ENCODE peak calls at places on chromosomes 6 and 20, in four cellular contexts. One of them, this sample, is unnamed.

GRCh38 chr6:84492246-84493135 is 265.0 kb upstream of the CEP162 start:
- DNase-seq in WTC11: no peak
- DNase-seq in GM12878: no peak
- DNase-seq in K562: no peak
- DNase-seq in this sample: no peak

GRCh38 chr6:96923400-96923799 is 1.1 kb upstream of the KLHL32 start:
- DNase-seq in WTC11: no peak
- DNase-seq in GM12878: no peak
- DNase-seq in K562: no peak
- DNase-seq in this sample: no peak

GRCh38 chr6:170250981-170251775 is 39.7 kb downstream of the DLL1 start:
- DNase-seq in WTC11: no peak
- DNase-seq in GM12878: no peak
- DNase-seq in K562: no peak
- DNase-seq in this sample: no peak

GRCh38 chr20:45157977-45158376 is 16.7 kb upstream of the PI3 start:
- DNase-seq in WTC11: no peak
- DNase-seq in GM12878: no peak
- DNase-seq in K562: no peak
- DNase-seq in this sample: no peak

GRCh38 chr6:142758257-142759025 is 186.5 kb downstream of the HIVEP2 start:
- DNase-seq in WTC11: no peak
- DNase-seq in GM12878: no peak
- DNase-seq in K562: no peak
- DNase-seq in this sample: no peak

GRCh38 chr20:58719258-58719657 is 26.7 kb downstream of the NPEPL1 start:
- DNase-seq in WTC11: peak
- DNase-seq in GM12878: no peak
- DNase-seq in K562: no peak
- DNase-seq in this sample: no peak

GRCh38 chr6:113120577-113121285 is 736.4 kb upstream of the MARCKS start:
- DNase-seq in WTC11: no peak
- DNase-seq in GM12878: no peak
- DNase-seq in K562: no peak
- DNase-seq in this sample: no peak

GRCh38 chr20:38704136-38704535 is 20.1 kb upstream of the SLC32A1 start:
- DNase-seq in WTC11: no peak
- DNase-seq in GM12878: no peak
- DNase-seq in K562: no peak
- DNase-seq in this sample: no peak

GRCh38 chr20:47665221-47665991 is 119.9 kb downstream of the SULF2 start:
- DNase-seq in WTC11: no peak
- DNase-seq in GM12878: no peak
- DNase-seq in K562: no peak
- DNase-seq in this sample: no peak

GRCh38 chr6:2436391-2437154 is 191.2 kb upstream of the GMDS start:
- DNase-seq in WTC11: no peak
- DNase-seq in GM12878: no peak
- DNase-seq in K562: no peak
- DNase-seq in this sample: no peak

GRCh38 chr20:3209946-3210317 is 634 bp downstream of the ITPA start:
- DNase-seq in WTC11: no peak
- DNase-seq in GM12878: no peak
- DNase-seq in K562: no peak
- DNase-seq in this sample: no peak

GRCh38 chr6:157674061-157674460 is 149.0 kb upstream of the SNX9 start:
- DNase-seq in WTC11: no peak
- DNase-seq in GM12878: no peak
- DNase-seq in K562: no peak
- DNase-seq in this sample: no peak

GRCh38 chr6:131867744-131868143 is 59.9 kb downstream of the ENPP1 start:
- DNase-seq in WTC11: no peak
- DNase-seq in GM12878: no peak
- DNase-seq in K562: no peak
- DNase-seq in this sample: peak

GRCh38 chr6:139368661-139369060 is 5.8 kb downstream of the CITED2 start:
- DNase-seq in WTC11: no peak
- DNase-seq in GM12878: no peak
- DNase-seq in K562: no peak
- DNase-seq in this sample: no peak

GRCh38 chr6:84284428-84285033 is 57.1 kb upstream of the CEP162 start:
- DNase-seq in WTC11: peak
- DNase-seq in GM12878: no peak
- DNase-seq in K562: peak
- DNase-seq in this sample: peak

GRCh38 chr20:57843941-57844625 is 134.3 kb upstream of the PMEPA1 start:
- DNase-seq in WTC11: no peak
- DNase-seq in GM12878: no peak
- DNase-seq in K562: no peak
- DNase-seq in this sample: no peak

GRCh38 chr6:90222724-90223198 is 73.9 kb downstream of the BACH2 start:
- DNase-seq in WTC11: no peak
- DNase-seq in GM12878: no peak
- DNase-seq in K562: no peak
- DNase-seq in this sample: peak

GRCh38 chr6:163667372-163668060 is 253.0 kb downstream of the QKI start:
- DNase-seq in WTC11: no peak
- DNase-seq in GM12878: peak
- DNase-seq in K562: no peak
- DNase-seq in this sample: no peak

GRCh38 chr6:43532201-43532600 is 15.3 kb downstream of the POLR1C start:
- DNase-seq in WTC11: no peak
- DNase-seq in GM12878: no peak
- DNase-seq in K562: no peak
- DNase-seq in this sample: no peak

GRCh38 chr6:108697646-108698161 is 137.0 kb downstream of the FOXO3 start:
- DNase-seq in WTC11: no peak
- DNase-seq in GM12878: no peak
- DNase-seq in K562: no peak
- DNase-seq in this sample: no peak

GRCh38 chr6:83151114-83151513 is 42.0 kb downstream of the PGM3 start:
- DNase-seq in WTC11: no peak
- DNase-seq in GM12878: no peak
- DNase-seq in K562: no peak
- DNase-seq in this sample: no peak

GRCh38 chr20:13868331-13868730 is 83.5 kb downstream of the NDUFAF5 start:
- DNase-seq in WTC11: no peak
- DNase-seq in GM12878: no peak
- DNase-seq in K562: no peak
- DNase-seq in this sample: no peak

GRCh38 chr6:56868687-56869086 is 86.2 kb upstream of the BEND6 start:
- DNase-seq in WTC11: no peak
- DNase-seq in GM12878: no peak
- DNase-seq in K562: no peak
- DNase-seq in this sample: peak

GRCh38 chr6:170205126-170205525 is 85.8 kb downstream of the DLL1 start:
- DNase-seq in WTC11: no peak
- DNase-seq in GM12878: no peak
- DNase-seq in K562: no peak
- DNase-seq in this sample: no peak

GRCh38 chr20:46978871-46979536 is 84.4 kb downstream of the EYA2 start:
- DNase-seq in WTC11: no peak
- DNase-seq in GM12878: no peak
- DNase-seq in K562: no peak
- DNase-seq in this sample: no peak

GRCh38 chr20:38126146-38126912 is 38.7 kb downstream of the TGM2 start:
- DNase-seq in WTC11: no peak
- DNase-seq in GM12878: no peak
- DNase-seq in K562: no peak
- DNase-seq in this sample: no peak

GRCh38 chr20:51382111-51382985 is 160.2 kb downstream of the NFATC2 start:
- DNase-seq in WTC11: no peak
- DNase-seq in GM12878: no peak
- DNase-seq in K562: no peak
- DNase-seq in this sample: no peak

GRCh38 chr20:51383891-51384510 is 158.5 kb downstream of the NFATC2 start:
- DNase-seq in WTC11: no peak
- DNase-seq in GM12878: no peak
- DNase-seq in K562: no peak
- DNase-seq in this sample: no peak

GRCh38 chr20:51381557-51381956 is 161.0 kb downstream of the NFATC2 start:
- DNase-seq in WTC11: no peak
- DNase-seq in GM12878: no peak
- DNase-seq in K562: no peak
- DNase-seq in this sample: no peak

GRCh38 chr20:51384854-51385253 is 157.7 kb downstream of the NFATC2 start:
- DNase-seq in WTC11: no peak
- DNase-seq in GM12878: no peak
- DNase-seq in K562: no peak
- DNase-seq in this sample: no peak

DNA sequence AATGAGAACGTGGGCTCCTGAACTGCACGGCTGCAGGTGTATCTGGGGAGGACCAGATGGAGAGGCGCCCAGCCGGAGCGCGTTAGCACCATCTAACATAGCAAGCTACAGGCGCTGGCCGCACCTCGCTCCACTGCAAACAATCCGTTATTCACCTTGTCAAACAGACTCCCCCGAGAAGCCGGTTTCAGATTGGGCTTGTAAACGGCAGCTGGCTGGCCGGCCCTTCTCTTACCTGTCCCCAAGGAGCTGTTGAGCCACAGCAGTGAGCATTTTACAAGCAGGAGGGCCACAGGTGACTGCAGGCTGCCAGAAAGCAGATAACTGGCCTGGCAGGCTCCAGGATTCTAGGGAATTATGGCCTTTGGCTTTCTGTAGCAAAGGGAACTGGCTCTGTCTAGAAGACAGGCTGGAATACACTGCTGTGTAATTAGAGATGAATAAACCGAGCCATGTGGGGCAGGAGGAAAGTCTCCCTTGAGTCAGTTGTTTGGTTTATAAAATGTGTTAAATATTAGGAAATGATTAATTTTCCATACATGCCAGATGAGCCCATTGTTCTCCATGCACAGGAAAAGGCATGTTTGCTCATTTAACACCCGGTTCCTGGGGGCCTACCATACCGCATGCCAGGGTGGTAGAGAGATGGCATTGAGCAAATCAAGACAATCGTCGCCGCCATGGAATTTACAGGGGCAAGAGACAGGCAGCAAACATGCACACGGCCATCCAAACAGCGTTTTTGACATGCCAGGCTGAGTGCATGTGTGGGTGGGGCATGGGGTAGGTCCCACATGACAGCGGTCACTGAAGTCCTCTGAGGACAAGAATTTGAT is 159.3 kb downstream of the NFATC2 start:
- DNase-seq in WTC11: no peak
- DNase-seq in GM12878: no peak
- DNase-seq in K562: no peak
- DNase-seq in this sample: no peak
- TF ChIP-seq ETV6 in WTC11: no peak
- TF ChIP-seq ETV6 in GM12878: no peak
- TF ChIP-seq ETV6 in K562: no peak
- TF ChIP-seq ETV6 in this sample: no peak

GRCh38 chr6:150565945-150566344 is 33.7 kb upstream of the PLEKHG1 start:
- DNase-seq in WTC11: no peak
- DNase-seq in GM12878: no peak
- DNase-seq in K562: no peak
- DNase-seq in this sample: no peak

GRCh38 chr6:150566486-150566885 is 33.2 kb upstream of the PLEKHG1 start:
- DNase-seq in WTC11: no peak
- DNase-seq in GM12878: no peak
- DNase-seq in K562: no peak
- DNase-seq in this sample: no peak

GRCh38 chr6:150568560-150568959 is 31.1 kb upstream of the PLEKHG1 start:
- DNase-seq in WTC11: no peak
- DNase-seq in GM12878: no peak
- DNase-seq in K562: no peak
- DNase-seq in this sample: peak

GRCh38 chr6:150567823-150568383 is 31.8 kb upstream of the PLEKHG1 start:
- DNase-seq in WTC11: no peak
- DNase-seq in GM12878: no peak
- DNase-seq in K562: no peak
- DNase-seq in this sample: no peak

DNA sequence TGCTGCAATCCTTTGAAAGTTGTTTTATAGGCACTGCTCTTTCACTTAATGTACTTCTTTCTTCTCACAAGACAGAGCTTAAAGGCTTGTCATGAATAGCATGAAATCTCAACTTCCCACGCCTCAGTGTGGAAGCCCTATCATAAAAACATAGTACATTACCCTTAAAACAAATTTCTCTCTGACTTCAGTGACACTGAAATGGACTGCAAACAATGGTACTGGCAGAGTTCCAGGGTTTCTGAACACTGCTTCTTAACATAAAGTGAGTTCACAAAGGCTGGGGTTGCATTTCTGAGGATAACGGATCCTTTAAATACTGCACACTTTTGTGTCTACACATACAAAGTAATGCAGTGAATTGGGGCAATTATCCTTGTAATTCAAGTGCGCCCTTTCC is 32.3 kb upstream of the PLEKHG1 start:
- DNase-seq in WTC11: no peak
- DNase-seq in GM12878: no peak
- DNase-seq in K562: no peak
- DNase-seq in this sample: peak
- TF ChIP-seq ETV6 in WTC11: no peak
- TF ChIP-seq ETV6 in GM12878: no peak
- TF ChIP-seq ETV6 in K562: no peak
- TF ChIP-seq ETV6 in this sample: no peak

GRCh38 chr20:50038574-50038991 is 55.8 kb downstream of the SNAI1 start:
- DNase-seq in WTC11: peak
- DNase-seq in GM12878: no peak
- DNase-seq in K562: no peak
- DNase-seq in this sample: peak
- TF ChIP-seq ETV6 in WTC11: no peak
- TF ChIP-seq ETV6 in GM12878: no peak
- TF ChIP-seq ETV6 in K562: no peak
- TF ChIP-seq ETV6 in this sample: no peak

GRCh38 chr20:11181964-11182363 is 508.2 kb upstream of the JAG1 start:
- DNase-seq in WTC11: no peak
- DNase-seq in GM12878: no peak
- DNase-seq in K562: no peak
- DNase-seq in this sample: no peak

GRCh38 chr20:11182715-11183114 is 508.9 kb upstream of the JAG1 start:
- DNase-seq in WTC11: no peak
- DNase-seq in GM12878: no peak
- DNase-seq in K562: no peak
- DNase-seq in this sample: no peak

DNA sequence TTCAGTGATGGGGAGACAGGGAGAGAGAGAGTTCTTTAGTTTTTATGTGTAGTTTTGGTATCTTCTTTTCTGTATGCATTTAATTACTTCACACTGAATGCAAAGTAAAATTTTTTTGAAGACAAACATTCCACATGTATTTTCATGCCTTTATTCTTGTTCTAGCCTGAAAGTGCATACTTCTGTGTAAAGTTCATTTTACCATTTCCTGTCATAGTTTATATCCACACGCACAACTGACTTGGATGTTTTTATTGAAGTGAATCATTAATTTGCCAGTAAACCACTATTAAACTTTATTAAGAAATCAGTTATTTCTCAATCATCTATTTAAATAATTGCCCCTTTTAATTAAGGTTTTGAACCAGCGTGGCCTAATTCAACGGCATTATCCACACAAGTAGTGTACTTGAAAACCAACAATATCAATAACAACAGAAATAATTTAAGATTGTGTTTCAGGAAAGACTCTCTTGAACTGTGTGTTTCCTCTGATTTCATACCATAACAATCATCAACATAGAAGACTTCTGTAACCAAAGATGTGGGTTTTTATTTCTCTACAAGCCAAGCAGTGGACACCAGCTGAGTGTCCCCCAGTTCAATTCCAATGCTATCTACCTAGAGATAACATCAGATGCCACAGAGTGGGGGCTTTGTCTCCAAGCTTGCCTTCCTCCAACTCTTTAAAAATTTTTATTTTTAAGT is 512.7 kb upstream of the JAG1 start:
- DNase-seq in WTC11: no peak
- DNase-seq in GM12878: no peak
- DNase-seq in K562: no peak
- DNase-seq in this sample: no peak
- TF ChIP-seq ETV6 in WTC11: no peak
- TF ChIP-seq ETV6 in GM12878: no peak
- TF ChIP-seq ETV6 in K562: no peak
- TF ChIP-seq ETV6 in this sample: no peak